ENCODE peak calls at places on chromosomes 11 and 22, in five cellular contexts. One of them, this sample, is unnamed.
A peak's percentile ranks its signal among the peaks of the same experiment; 100 is the strongest.

GRCh38 chr11:83566948-83567347 is 280.8 kb upstream of the CCDC90B start:
- DNase-seq in NCI-H460: peak; percentile 47
- DNase-seq in choroid plexus epithelial cell: peak; percentile 43
- DNase-seq in GM12878: no peak
- DNase-seq in NCI-H1694 treated with DMSO at 0.1 percent for 48 hours: no peak
- DNase-seq in this sample: no peak

GRCh38 chr11:69140635-69141034 is 15.1 kb upstream of the SMIM38 start:
- DNase-seq in NCI-H460: no peak
- DNase-seq in choroid plexus epithelial cell: no peak
- DNase-seq in GM12878: no peak
- DNase-seq in NCI-H1694 treated with DMSO at 0.1 percent for 48 hours: no peak
- DNase-seq in this sample: no peak

GRCh38 chr11:67043572-67044329 is 12.9 kb upstream of the RHOD start:
- DNase-seq in NCI-H460: no peak
- DNase-seq in choroid plexus epithelial cell: peak; percentile 66
- DNase-seq in GM12878: no peak
- DNase-seq in NCI-H1694 treated with DMSO at 0.1 percent for 48 hours: no peak
- DNase-seq in this sample: no peak

GRCh38 chr11:119891392-119891791 is 162.4 kb upstream of the NECTIN1 start:
- DNase-seq in NCI-H460: no peak
- DNase-seq in choroid plexus epithelial cell: no peak
- DNase-seq in GM12878: no peak
- DNase-seq in NCI-H1694 treated with DMSO at 0.1 percent for 48 hours: no peak
- DNase-seq in this sample: no peak

GRCh38 chr11:131370090-131370751 is at the start of gene NTM:
- DNase-seq in NCI-H460: peak; percentile 20
- DNase-seq in choroid plexus epithelial cell: peak; percentile 6
- DNase-seq in GM12878: no peak
- DNase-seq in NCI-H1694 treated with DMSO at 0.1 percent for 48 hours: no peak
- DNase-seq in this sample: no peak

GRCh38 chr11:85423331-85423730 is 203.8 kb downstream of the DLG2 start:
- DNase-seq in NCI-H460: no peak
- DNase-seq in choroid plexus epithelial cell: no peak
- DNase-seq in GM12878: no peak
- DNase-seq in NCI-H1694 treated with DMSO at 0.1 percent for 48 hours: no peak
- DNase-seq in this sample: no peak

GRCh38 chr22:20156611-20157415 is 6.0 kb upstream of the CCDC188 start:
- DNase-seq in NCI-H460: peak; percentile 52
- DNase-seq in choroid plexus epithelial cell: peak; percentile 82
- DNase-seq in GM12878: peak; percentile 17
- DNase-seq in NCI-H1694 treated with DMSO at 0.1 percent for 48 hours: peak; percentile 54
- DNase-seq in this sample: peak; percentile 65

GRCh38 chr11:59891781-59892181 is 13.2 kb downstream of the OOSP3 start:
- DNase-seq in NCI-H460: no peak
- DNase-seq in choroid plexus epithelial cell: peak; percentile 18
- DNase-seq in GM12878: no peak
- DNase-seq in NCI-H1694 treated with DMSO at 0.1 percent for 48 hours: no peak
- DNase-seq in this sample: peak; percentile 17

GRCh38 chr22:45638834-45639746 is 32.5 kb upstream of the ATXN10 start:
- DNase-seq in NCI-H460: peak; percentile 56
- DNase-seq in choroid plexus epithelial cell: peak; percentile 62
- DNase-seq in GM12878: no peak
- DNase-seq in NCI-H1694 treated with DMSO at 0.1 percent for 48 hours: no peak
- DNase-seq in this sample: peak; percentile 45

GRCh38 chr11:64902102-64902900 is 14.7 kb downstream of the ATG2A start:
- DNase-seq in NCI-H460: no peak
- DNase-seq in choroid plexus epithelial cell: no peak
- DNase-seq in GM12878: no peak
- DNase-seq in NCI-H1694 treated with DMSO at 0.1 percent for 48 hours: no peak
- DNase-seq in this sample: no peak

GRCh38 chr11:70541699-70542098 is 143.4 kb downstream of the CTTN start:
- DNase-seq in NCI-H460: no peak
- DNase-seq in choroid plexus epithelial cell: no peak
- DNase-seq in GM12878: no peak
- DNase-seq in NCI-H1694 treated with DMSO at 0.1 percent for 48 hours: no peak
- DNase-seq in this sample: no peak

GRCh38 chr11:64180871-64181270 is 5.1 kb upstream of the STIP1 start:
- DNase-seq in NCI-H460: no peak
- DNase-seq in choroid plexus epithelial cell: no peak
- DNase-seq in GM12878: no peak
- DNase-seq in NCI-H1694 treated with DMSO at 0.1 percent for 48 hours: no peak
- DNase-seq in this sample: no peak

GRCh38 chr11:119051440-119052162 is 5.4 kb downstream of the HYOU1 start:
- DNase-seq in NCI-H460: no peak
- DNase-seq in choroid plexus epithelial cell: no peak
- DNase-seq in GM12878: peak; percentile 51
- DNase-seq in NCI-H1694 treated with DMSO at 0.1 percent for 48 hours: no peak
- DNase-seq in this sample: no peak

GRCh38 chr11:78714539-78714938 is 139.9 kb upstream of the NARS2 start:
- DNase-seq in NCI-H460: no peak
- DNase-seq in choroid plexus epithelial cell: no peak
- DNase-seq in GM12878: no peak
- DNase-seq in NCI-H1694 treated with DMSO at 0.1 percent for 48 hours: no peak
- DNase-seq in this sample: no peak

GRCh38 chr11:57711414-57712255 is at the start of gene MED19:
- DNase-seq in NCI-H460: peak; percentile 44
- DNase-seq in choroid plexus epithelial cell: peak; percentile 83
- DNase-seq in GM12878: peak; percentile 48
- DNase-seq in NCI-H1694 treated with DMSO at 0.1 percent for 48 hours: peak; percentile 20
- DNase-seq in this sample: peak; percentile 83

GRCh38 chr11:2414616-2415015 is 14.1 kb downstream of the TSSC4 start:
- DNase-seq in NCI-H460: no peak
- DNase-seq in choroid plexus epithelial cell: no peak
- DNase-seq in GM12878: no peak
- DNase-seq in NCI-H1694 treated with DMSO at 0.1 percent for 48 hours: no peak
- DNase-seq in this sample: no peak

GRCh38 chr11:73423506-73423905 is 47.3 kb downstream of the RELT start:
- DNase-seq in NCI-H460: no peak
- DNase-seq in choroid plexus epithelial cell: no peak
- DNase-seq in GM12878: no peak
- DNase-seq in NCI-H1694 treated with DMSO at 0.1 percent for 48 hours: no peak
- DNase-seq in this sample: no peak

GRCh38 chr11:45847908-45848316 is 637 bp downstream of the CRY2 start:
- DNase-seq in NCI-H460: no peak
- DNase-seq in choroid plexus epithelial cell: peak; percentile 76
- DNase-seq in GM12878: no peak
- DNase-seq in NCI-H1694 treated with DMSO at 0.1 percent for 48 hours: no peak
- DNase-seq in this sample: peak; percentile 69

GRCh38 chr11:109735139-109735538 is 313.1 kb downstream of the C11orf87 start:
- DNase-seq in NCI-H460: no peak
- DNase-seq in choroid plexus epithelial cell: no peak
- DNase-seq in GM12878: no peak
- DNase-seq in NCI-H1694 treated with DMSO at 0.1 percent for 48 hours: no peak
- DNase-seq in this sample: no peak

GRCh38 chr11:104837969-104838639 is 60.2 kb downstream of the CASP12 start:
- DNase-seq in NCI-H460: no peak
- DNase-seq in choroid plexus epithelial cell: no peak
- DNase-seq in GM12878: no peak
- DNase-seq in NCI-H1694 treated with DMSO at 0.1 percent for 48 hours: no peak
- DNase-seq in this sample: no peak

GRCh38 chr11:60777572-60777971 is 7.6 kb upstream of the MS4A10 start:
- DNase-seq in NCI-H460: no peak
- DNase-seq in choroid plexus epithelial cell: peak; percentile 84
- DNase-seq in GM12878: no peak
- DNase-seq in NCI-H1694 treated with DMSO at 0.1 percent for 48 hours: no peak
- DNase-seq in this sample: peak; percentile 98

GRCh38 chr11:69598147-69598546 is 42.8 kb upstream of the CCND1 start:
- DNase-seq in NCI-H460: no peak
- DNase-seq in choroid plexus epithelial cell: peak; percentile 9
- DNase-seq in GM12878: no peak
- DNase-seq in NCI-H1694 treated with DMSO at 0.1 percent for 48 hours: no peak
- DNase-seq in this sample: peak; percentile 6

GRCh38 chr22:24086310-24086709 is 75.2 kb downstream of the CABIN1 start:
- DNase-seq in NCI-H460: no peak
- DNase-seq in choroid plexus epithelial cell: no peak
- DNase-seq in GM12878: no peak
- DNase-seq in NCI-H1694 treated with DMSO at 0.1 percent for 48 hours: no peak
- DNase-seq in this sample: no peak

GRCh38 chr22:35357883-35358621 is 22.8 kb upstream of the HMOX1 start:
- DNase-seq in NCI-H460: no peak
- DNase-seq in choroid plexus epithelial cell: no peak
- DNase-seq in GM12878: no peak
- DNase-seq in NCI-H1694 treated with DMSO at 0.1 percent for 48 hours: no peak
- DNase-seq in this sample: peak; percentile 63

GRCh38 chr11:32065865-32066264 is 25.0 kb upstream of the RCN1 start:
- DNase-seq in NCI-H460: no peak
- DNase-seq in choroid plexus epithelial cell: no peak
- DNase-seq in GM12878: no peak
- DNase-seq in NCI-H1694 treated with DMSO at 0.1 percent for 48 hours: no peak
- DNase-seq in this sample: no peak

GRCh38 chr11:85627998-85628770 is at the start of gene TMEM126B:
- DNase-seq in NCI-H460: peak; percentile 94
- DNase-seq in choroid plexus epithelial cell: peak; percentile 97
- DNase-seq in GM12878: peak; percentile 84
- DNase-seq in NCI-H1694 treated with DMSO at 0.1 percent for 48 hours: peak; percentile 89
- DNase-seq in this sample: peak; percentile 87

GRCh38 chr22:45101828-45102227 is 61.9 kb upstream of the NUP50 start:
- DNase-seq in NCI-H460: no peak
- DNase-seq in choroid plexus epithelial cell: peak; percentile 81
- DNase-seq in GM12878: no peak
- DNase-seq in NCI-H1694 treated with DMSO at 0.1 percent for 48 hours: peak; percentile 81
- DNase-seq in this sample: peak; percentile 69

GRCh38 chr11:72308226-72309073 is 64.5 kb upstream of the PHOX2A start:
- DNase-seq in NCI-H460: no peak
- DNase-seq in choroid plexus epithelial cell: peak; percentile 89
- DNase-seq in GM12878: no peak
- DNase-seq in NCI-H1694 treated with DMSO at 0.1 percent for 48 hours: peak; percentile 85
- DNase-seq in this sample: peak; percentile 83

GRCh38 chr11:119012629-119013170 is 5.4 kb downstream of the RPS25 start:
- DNase-seq in NCI-H460: no peak
- DNase-seq in choroid plexus epithelial cell: no peak
- DNase-seq in GM12878: no peak
- DNase-seq in NCI-H1694 treated with DMSO at 0.1 percent for 48 hours: no peak
- DNase-seq in this sample: no peak

GRCh38 chr11:61851128-61851899 is 23.2 kb downstream of the FADS2 start:
- DNase-seq in NCI-H460: no peak
- DNase-seq in choroid plexus epithelial cell: no peak
- DNase-seq in GM12878: no peak
- DNase-seq in NCI-H1694 treated with DMSO at 0.1 percent for 48 hours: no peak
- DNase-seq in this sample: no peak

This sample was measured in dermis microvascular lymphatic vessel endothelial cell.